ENCODE peak calls at places on chromosomes 2 and 18, in ten cellular contexts. F is SJSA1, Z is cardiac muscle cell, B is dorsolateral prefrontal cortex, N is heart right ventricle, X is HL-60, O is osteoblast, M is Peyer's patch, L is AG04450, V is left lung. J is an unnamed sample.

GRCh38 chr2:46669996-46670793 is 190.8 kb downstream of the TMEM247 start:
- DNase-seq in B (no peak), L (no peak), Z (peak), F (no peak), X (no peak), V (no peak), O (no peak), N (no peak), M (no peak), J (no peak)

GRCh38 chr18:58453167-58453804 is 175.6 kb downstream of the ALPK2 start:
- DNase-seq in M (no peak), X (no peak), F (no peak), Z (no peak), N (no peak), B (no peak), V (no peak), L (no peak), O (no peak), J (peak)

GRCh38 chr2:196500686-196501431 is 138.7 kb upstream of the CCDC150 start:
- DNase-seq in Z (no peak), X (no peak), N (no peak), F (no peak), B (no peak), V (no peak), L (no peak), M (no peak), O (peak), J (no peak)

GRCh38 chr2:196742685-196743084 is 56.8 kb downstream of the GTF3C3 start:
- DNase-seq in L (no peak), O (no peak), N (no peak), X (no peak), Z (no peak), B (no peak), F (no peak), V (no peak), M (no peak), J (no peak)

GRCh38 chr2:74880054-74880728 is 46.3 kb downstream of the HK2 start:
- DNase-seq in F (no peak), V (no peak), X (no peak), Z (no peak), O (no peak), L (no peak), M (no peak), N (no peak), B (no peak), J (peak)

GRCh38 chr2:186126181-186126580 is 359.9 kb upstream of the ZC3H15 start:
- DNase-seq in X (no peak), M (no peak), V (no peak), L (no peak), Z (no peak), N (no peak), O (no peak), F (no peak), B (no peak), J (no peak)

GRCh38 chr2:109345091-109345490 is 216.1 kb downstream of the SH3RF3 start:
- DNase-seq in O (no peak), F (peak), L (no peak), N (no peak), X (no peak), Z (no peak), V (no peak), M (no peak), B (no peak), J (no peak)

GRCh38 chr2:28224648-28225471 is 167.8 kb upstream of the FOSL2 start:
- DNase-seq in M (no peak), B (no peak), Z (peak), V (no peak), F (peak), X (no peak), L (peak), N (no peak), O (peak), J (no peak)

GRCh38 chr2:84177733-84178132 is 281.3 kb downstream of the SUCLG1 start:
- DNase-seq in N (no peak), L (no peak), F (no peak), X (peak), V (no peak), Z (no peak), O (no peak), M (no peak), B (no peak), J (no peak)

GRCh38 chr2:100813527-100813926 is 6.4 kb upstream of the NPAS2 start:
- DNase-seq in O (peak), V (no peak), N (no peak), F (no peak), X (no peak), B (no peak), L (no peak), M (no peak), Z (peak), J (no peak)

GRCh38 chr2:47631840-47632398 is 151.0 kb upstream of the MSH6 start:
- DNase-seq in N (no peak), X (no peak), M (no peak), V (peak), O (peak), L (no peak), Z (peak), B (no peak), F (peak), J (no peak)

GRCh38 chr2:97961534-97961933 is 34.2 kb downstream of the TMEM131 start:
- DNase-seq in N (no peak), V (no peak), F (no peak), L (no peak), Z (no peak), O (no peak), X (no peak), B (no peak), M (no peak), J (no peak)

GRCh38 chr2:39435974-39436591 is 1.0 kb downstream of the MAP4K3 start:
- DNase-seq in L (no peak), V (peak), F (peak), X (no peak), O (peak), N (peak), M (no peak), B (no peak), Z (peak), J (no peak)

GRCh38 chr2:9752441-9753275 is 90.6 kb upstream of the TAF1B start:
- DNase-seq in L (peak), B (no peak), O (peak), X (no peak), F (peak), N (no peak), M (peak), V (no peak), Z (peak), J (no peak)

GRCh38 chr2:86510436-86510933 is 52.8 kb downstream of the CHMP3 start:
- DNase-seq in N (no peak), X (no peak), M (no peak), V (no peak), O (no peak), Z (no peak), L (no peak), F (no peak), B (no peak), J (no peak)

GRCh38 chr2:28697602-28698149 is 54.0 kb upstream of the PPP1CB start:
- DNase-seq in L (no peak), F (no peak), N (no peak), B (no peak), X (no peak), Z (no peak), V (no peak), M (no peak), O (no peak), J (no peak)

GRCh38 chr18:36047521-36047920 is 19.8 kb downstream of the RPRD1A start:
- DNase-seq in X (no peak), O (no peak), F (no peak), L (no peak), Z (no peak), N (no peak), B (no peak), V (no peak), M (no peak), J (no peak)
- H3K27ac ChIP-seq in X (no peak), O (no peak), F (no peak), L (no peak), Z (no peak), N (no peak), B (no peak), V (no peak), M (no peak), J (no peak)

GRCh38 chr2:199810422-199811250 is 40.4 kb downstream of the FTCDNL1 start:
- DNase-seq in F (no peak), L (no peak), V (no peak), O (peak), B (no peak), X (no peak), Z (peak), M (no peak), N (no peak), J (no peak)

GRCh38 chr2:199807966-199808365 is 43.0 kb downstream of the FTCDNL1 start:
- DNase-seq in F (no peak), O (no peak), Z (no peak), B (no peak), V (no peak), N (no peak), L (no peak), M (no peak), X (no peak), J (no peak)

GRCh38 chr2:199798881-199799580 is 52.0 kb downstream of the FTCDNL1 start:
- DNase-seq in M (no peak), Z (peak), V (no peak), X (no peak), N (peak), O (no peak), L (no peak), F (no peak), B (peak), J (no peak)

GRCh38 chr2:199806179-199806578 is 44.8 kb downstream of the FTCDNL1 start:
- DNase-seq in B (no peak), V (no peak), O (no peak), X (no peak), F (no peak), L (peak), N (no peak), Z (no peak), M (no peak), J (no peak)

GRCh38 chr2:199804831-199805230 is 46.2 kb downstream of the FTCDNL1 start:
- DNase-seq in N (no peak), F (no peak), B (no peak), L (no peak), O (no peak), M (no peak), X (no peak), V (no peak), Z (no peak), J (no peak)
- H3K27ac ChIP-seq in N (no peak), F (no peak), B (no peak), L (no peak), O (no peak), M (no peak), X (no peak), V (no peak), Z (no peak), J (no peak)

DNA sequence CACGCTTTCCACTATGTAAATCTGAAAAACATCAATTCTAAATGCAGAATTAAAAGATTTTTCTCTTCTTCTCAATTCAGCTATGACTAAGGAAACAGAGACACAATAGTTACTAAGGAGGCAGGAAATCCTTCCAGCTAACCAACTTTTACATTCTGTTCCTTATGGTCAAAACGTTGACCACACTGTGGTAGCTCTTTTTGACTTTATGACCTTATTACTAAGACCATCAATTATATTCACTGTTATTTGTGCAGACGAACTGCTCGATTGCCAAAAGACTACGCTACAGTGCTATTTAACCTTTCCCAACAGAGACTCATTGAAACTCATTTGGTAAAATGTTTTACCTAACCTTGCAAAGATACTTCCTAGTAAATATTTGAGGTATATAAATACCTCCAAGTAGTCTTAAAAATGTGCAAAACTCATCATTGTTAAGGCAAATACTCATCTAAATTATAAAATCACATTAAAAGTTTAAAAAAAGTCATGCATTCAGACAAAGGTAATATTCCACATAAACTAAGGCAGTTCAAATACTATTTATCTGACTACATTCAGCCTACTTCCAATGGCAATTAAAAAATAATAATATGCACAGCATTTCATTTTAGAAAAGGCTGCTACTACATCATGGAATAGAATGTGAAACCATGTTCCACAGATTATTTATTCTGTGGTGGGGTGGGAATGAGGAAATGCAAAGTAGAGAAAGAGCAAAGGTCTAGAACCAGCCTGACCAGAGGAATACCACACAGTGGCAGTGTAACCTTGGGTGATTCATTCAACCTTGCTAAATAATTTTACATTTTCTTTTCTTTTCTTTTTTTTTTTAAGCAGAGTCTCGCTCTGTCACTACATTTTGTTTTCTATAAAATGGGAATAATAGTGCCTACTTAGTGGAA is 139.8 kb downstream of the THADA start:
- DNase-seq in L (no peak), X (no peak), Z (peak), M (no peak), V (no peak), O (no peak), B (no peak), N (no peak), F (no peak), J (no peak)
- H3K27ac ChIP-seq in L (no peak), X (no peak), Z (no peak), M (peak), V (peak), O (peak), B (no peak), N (no peak), F (peak), J (peak)

GRCh38 chr18:11946756-11947155 is 34.6 kb upstream of the IMPA2 start:
- DNase-seq in B (no peak), F (peak), V (no peak), M (no peak), X (peak), L (no peak), N (no peak), O (no peak), Z (peak), J (no peak)
- H3K27ac ChIP-seq in B (peak), F (peak), V (peak), M (peak), X (peak), L (peak), N (peak), O (peak), Z (no peak), J (peak)

DNA sequence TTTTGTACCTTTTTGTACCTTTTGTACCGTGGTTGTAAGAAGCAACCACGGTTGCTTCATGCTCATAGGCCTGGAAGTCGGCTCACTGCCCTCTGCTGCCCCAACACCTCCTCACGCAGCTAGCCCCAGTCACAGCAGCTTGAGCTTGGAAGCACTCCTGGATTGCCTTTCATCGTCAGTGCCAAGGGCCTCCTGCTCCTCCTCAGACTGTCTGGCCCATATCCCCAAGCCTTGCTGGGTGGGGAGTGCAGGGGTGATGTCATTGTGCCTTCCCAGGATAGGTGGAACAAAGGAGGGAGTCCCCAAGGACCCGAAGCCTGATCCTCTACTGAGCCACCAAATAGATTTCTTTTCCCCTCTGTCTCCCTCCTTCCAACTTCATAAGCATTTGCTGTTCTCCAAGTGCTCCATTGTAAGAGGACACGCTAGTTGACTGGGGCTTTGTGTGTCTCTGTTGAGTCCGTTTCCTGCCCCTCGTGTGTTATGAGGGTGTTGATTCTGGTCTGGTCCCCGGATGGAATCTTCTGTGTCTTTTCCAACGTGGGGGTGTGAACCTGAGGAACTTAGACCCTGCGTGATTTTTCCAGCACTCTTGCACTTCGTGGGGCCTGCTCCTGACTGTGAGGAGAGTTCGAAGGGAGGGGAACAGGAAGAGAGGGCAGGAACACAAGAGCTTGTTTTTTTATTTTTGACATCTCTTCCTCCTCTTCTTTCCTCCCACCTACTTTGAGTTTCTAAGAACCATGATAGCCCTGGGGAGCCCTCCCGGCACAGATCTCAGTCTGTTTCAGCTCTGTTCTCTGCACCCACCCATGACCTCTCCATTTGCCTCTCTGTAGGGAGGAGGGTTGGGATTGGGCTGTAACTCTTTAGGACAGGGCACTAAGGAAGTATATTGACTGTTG is 127.2 kb upstream of the EML6 start:
- DNase-seq in Z (no peak), N (peak), F (no peak), X (no peak), L (no peak), M (no peak), O (no peak), B (no peak), V (no peak), J (no peak)
- H3K27ac ChIP-seq in Z (no peak), N (peak), F (no peak), X (peak), L (no peak), M (peak), O (no peak), B (peak), V (no peak), J (no peak)

DNA sequence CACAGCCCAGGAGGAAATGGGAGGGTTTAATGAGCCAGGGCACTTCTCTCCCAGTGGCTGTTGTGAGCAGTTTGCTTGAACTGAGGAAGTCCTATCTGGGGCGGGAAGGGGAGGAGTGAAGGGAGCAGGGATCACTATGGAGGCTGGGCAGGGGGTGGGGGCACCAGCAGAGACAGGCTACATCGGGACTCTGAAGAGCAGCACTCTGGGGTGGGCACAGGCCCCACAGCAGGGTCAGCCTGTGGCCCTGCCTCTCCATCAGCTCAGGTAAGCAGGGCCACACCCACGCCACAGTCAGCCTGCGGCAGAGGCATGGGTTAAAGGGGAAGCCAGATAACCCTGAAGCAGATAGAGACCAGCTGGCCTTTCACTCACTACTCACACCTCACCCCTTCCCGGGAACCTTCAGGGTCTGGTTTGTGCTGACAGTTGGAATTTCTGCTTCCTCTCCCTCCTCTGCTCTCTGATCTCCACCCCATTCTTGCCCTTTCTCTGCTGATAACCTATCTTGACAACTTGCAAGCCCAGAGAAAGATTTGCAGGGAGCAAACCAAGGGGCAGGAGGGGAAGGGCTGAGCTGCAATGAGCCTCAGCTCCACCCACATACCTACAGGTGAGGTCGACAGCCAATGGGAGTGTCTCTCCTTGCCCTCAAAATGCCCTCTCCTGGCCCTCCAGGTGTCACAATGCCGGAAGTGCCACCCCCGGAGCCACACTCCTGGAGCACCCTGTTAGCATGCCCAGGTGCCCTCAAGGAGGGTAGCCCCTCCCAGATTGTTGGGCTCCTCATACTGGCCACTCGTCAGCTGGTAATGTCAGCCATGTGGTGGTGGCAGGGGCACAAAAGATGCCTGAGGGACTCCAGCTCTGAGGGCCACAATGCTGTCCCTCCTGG is 3.7 kb downstream of the SIGLEC15 start:
- DNase-seq in X (peak), B (no peak), F (no peak), M (no peak), Z (no peak), V (no peak), O (no peak), L (no peak), N (no peak), J (no peak)
- H3K27ac ChIP-seq in X (peak), B (no peak), F (no peak), M (peak), Z (peak), V (no peak), O (peak), L (peak), N (no peak), J (no peak)

J was measured in right lobe of liver.